ENCODE peak calls at places on chromosomes 3 and 15, in six cellular contexts. G is esophagus squamous epithelium; B is pancreas; S is cardiac muscle cell; I is CD4-positive, alpha-beta T cell; U is A549. M is an unnamed sample. For H3K9me3, the result is how much of the 10 kb centered on the place peaks cover.

GRCh38 chr3:159416854-159417253 is 571.8 kb upstream of the IL12A start:
- DNase-seq in B (no peak), U (no peak), G (no peak), S (peak), I (no peak), M (peak)

GRCh38 chr3:45793482-45794176 is 2.7 kb downstream of the SLC6A20 start:
- DNase-seq in S (no peak), U (peak), B (peak), G (no peak), I (no peak), M (no peak)

GRCh38 chr3:13569201-13569600 is 20.3 kb downstream of the FBLN2 start:
- DNase-seq in S (no peak), U (no peak), G (no peak), B (no peak), I (no peak), M (no peak)

GRCh38 chr3:184250167-184250828 is 826 bp downstream of the EEF1AKMT4 start:
- DNase-seq in G (peak), U (peak), S (peak), B (peak), I (peak), M (peak)

GRCh38 chr3:99867594-99868437 is 50.2 kb downstream of the CMSS1 start:
- DNase-seq in U (no peak), I (no peak), B (no peak), S (no peak), G (no peak), M (no peak)

GRCh38 chr15:69390575-69390974 is 23.6 kb upstream of the KIF23 start:
- DNase-seq in I (no peak), S (no peak), G (no peak), U (no peak), B (no peak), M (no peak)

GRCh38 chr15:66659384-66659783 is 42.7 kb upstream of the SMAD6 start:
- DNase-seq in U (no peak), I (no peak), G (no peak), B (no peak), S (no peak), M (no peak)

GRCh38 chr3:51522273-51522981 is 16.1 kb upstream of the RAD54L2 start:
- DNase-seq in B (no peak), S (no peak), I (no peak), G (no peak), U (no peak), M (no peak)

GRCh38 chr15:44584162-44584749 is 47.3 kb downstream of the EIF3J start:
- DNase-seq in B (peak), I (peak), G (no peak), U (peak), S (peak), M (no peak)

GRCh38 chr3:46669191-46669999 is 24.1 kb downstream of the ALS2CL start:
- DNase-seq in B (peak), I (no peak), S (no peak), U (no peak), G (no peak), M (no peak)

GRCh38 chr15:92677998-92678397 is 22.4 kb upstream of the FAM174B start:
- DNase-seq in U (no peak), B (no peak), G (no peak), I (no peak), S (no peak), M (no peak)

GRCh38 chr15:88073386-88073681 is 183.2 kb downstream of the NTRK3 start:
- DNase-seq in B (no peak), G (no peak), S (no peak), I (no peak), U (no peak), M (no peak)

GRCh38 chr3:25897019-25897418 is 107.1 kb downstream of the OXSM start:
- DNase-seq in U (peak), G (no peak), S (peak), I (no peak), B (no peak), M (no peak)

GRCh38 chr3:175103298-175103697 is 244.2 kb downstream of the NAALADL2 start:
- DNase-seq in G (no peak), U (no peak), B (no peak), S (no peak), I (no peak), M (no peak)

GRCh38 chr15:48112242-48112641 is 8.5 kb upstream of the SLC24A5 start:
- DNase-seq in B (no peak), I (no peak), G (no peak), S (peak), U (peak), M (no peak)

GRCh38 chr15:92915766-92916435 is 15.8 kb downstream of the CHD2 start:
- DNase-seq in I (no peak), B (no peak), S (no peak), U (no peak), G (no peak), M (no peak)

GRCh38 chr3:30664884-30665283 is 58.5 kb downstream of the TGFBR2 start:
- DNase-seq in U (no peak), G (no peak), B (no peak), I (no peak), S (no peak), M (no peak)

GRCh38 chr15:66706840-66707239 is 4.8 kb downstream of the SMAD6 start:
- DNase-seq in B (no peak), G (no peak), S (no peak), U (no peak), I (no peak), M (no peak)

GRCh38 chr15:55226127-55226526 is 29.4 kb upstream of the RSL24D1 start:
- DNase-seq in S (peak), B (no peak), U (no peak), G (no peak), I (no peak), M (no peak)

GRCh38 chr3:38545983-38546382 is 49.8 kb downstream of the EXOG start:
- DNase-seq in B (no peak), U (no peak), S (no peak), G (no peak), I (no peak), M (no peak)

GRCh38 chr15:89768071-89768500 is 8.0 kb upstream of the MESP2 start:
- DNase-seq in U (no peak), G (no peak), I (no peak), B (peak), S (no peak), M (no peak)

GRCh38 chr15:82850731-82851130 is 41.3 kb downstream of the WHAMM start:
- DNase-seq in S (no peak), I (no peak), U (no peak), G (no peak), B (no peak), M (no peak)

GRCh38 chr3:130700541-130700940 is 46.1 kb downstream of the PIK3R4 start:
- DNase-seq in U (no peak), I (no peak), G (no peak), B (peak), S (no peak), M (no peak)

GRCh38 chr3:152268501-152269422 is at the start of gene MBNL1:
- DNase-seq in U (peak), S (peak), I (peak), G (peak), B (peak), M (peak)

GRCh38 chr3:37574177-37574958 is 287.3 kb upstream of the CTDSPL start:
- DNase-seq in U (no peak), B (no peak), S (no peak), G (no peak), I (no peak), M (no peak)

GRCh38 chr3:126081618-126082333 is 2.1 kb downstream of the SLC41A3 start:
- DNase-seq in I (no peak), S (no peak), B (no peak), U (peak), G (no peak), M (no peak)

GRCh38 chr15:28923726-28924280 is 38.0 kb downstream of the APBA2 start:
- DNase-seq in G (no peak), B (no peak), S (no peak), I (no peak), U (no peak), M (no peak)

GRCh38 chr3:97009427-97010019 is 195.1 kb downstream of the EPHA6 start:
- DNase-seq in U (no peak), B (no peak), I (no peak), G (no peak), S (no peak), M (no peak)

GRCh38 chr3:139297588-139298311 is 46.1 kb upstream of the MRPS22 start:
- DNase-seq in G (no peak), B (no peak), S (no peak), U (no peak), I (no peak), M (no peak)

GRCh38 chr3:32501785-32502088 is 915 bp downstream of the CMTM6 start:
- DNase-seq in G (no peak), S (no peak), I (no peak), U (no peak), B (no peak), M (no peak)

GRCh38 chr3:18445421-18446066 is 20.4 kb upstream of the SATB1 start:
- DNase-seq in U (no peak), S (no peak), G (no peak), B (peak), I (peak), M (no peak)
- TF ChIP-seq CTCF in U (no peak), S (no peak), G (no peak), B (no peak), I (peak), M (no peak)

GRCh38 chr15:64156652-64157331 is 5.3 kb downstream of the SNX22 start:
- DNase-seq in B (no peak), S (no peak), I (no peak), G (no peak), U (no peak), M (no peak)

GRCh38 chr15:64157599-64158125 is 5.2 kb downstream of the PPIB start:
- DNase-seq in S (no peak), B (no peak), I (no peak), G (no peak), U (no peak), M (no peak)

GRCh38 chr15:64153480-64154367 is 2.2 kb downstream of the SNX22 start:
- DNase-seq in G (peak), B (peak), U (peak), S (peak), I (peak), M (peak)

GRCh38 chr15:64158363-64159134 is 4.3 kb downstream of the PPIB start:
- DNase-seq in G (no peak), I (no peak), B (no peak), U (no peak), S (peak), M (no peak)

GRCh38 chr15:64155802-64156651 is 4.5 kb downstream of the SNX22 start:
- DNase-seq in U (no peak), B (no peak), I (no peak), S (no peak), G (no peak), M (no peak)
- H3K27ac ChIP-seq in U (no peak), B (no peak), I (no peak), S (peak), G (no peak), M (no peak)

DNA sequence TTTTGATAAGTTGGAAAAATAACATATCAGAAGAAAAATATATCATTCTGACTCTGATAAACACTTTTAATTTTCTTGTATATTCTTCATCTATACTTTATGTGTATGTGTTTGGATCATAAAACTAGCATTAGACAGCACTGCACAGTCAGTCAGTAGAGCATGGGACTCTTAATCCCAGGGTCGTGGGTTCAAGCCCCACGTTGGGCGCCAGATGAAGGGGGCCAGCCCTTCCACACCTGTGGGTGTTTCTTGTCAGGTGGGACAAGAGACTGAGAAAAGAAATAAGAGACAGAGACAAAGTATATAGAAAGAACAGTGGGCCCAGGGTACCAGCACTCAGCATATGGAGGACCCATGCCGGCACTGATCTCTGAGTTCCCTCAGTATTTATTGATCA is 546.0 kb upstream of the NR2F2 start:
- DNase-seq in B (no peak), U (no peak), G (no peak), S (no peak), I (no peak), M (no peak)
- H3K9me3 ChIP-seq in B (under half), U (under half), G (under half), S (under half), I (under half), M (under half)

DNA sequence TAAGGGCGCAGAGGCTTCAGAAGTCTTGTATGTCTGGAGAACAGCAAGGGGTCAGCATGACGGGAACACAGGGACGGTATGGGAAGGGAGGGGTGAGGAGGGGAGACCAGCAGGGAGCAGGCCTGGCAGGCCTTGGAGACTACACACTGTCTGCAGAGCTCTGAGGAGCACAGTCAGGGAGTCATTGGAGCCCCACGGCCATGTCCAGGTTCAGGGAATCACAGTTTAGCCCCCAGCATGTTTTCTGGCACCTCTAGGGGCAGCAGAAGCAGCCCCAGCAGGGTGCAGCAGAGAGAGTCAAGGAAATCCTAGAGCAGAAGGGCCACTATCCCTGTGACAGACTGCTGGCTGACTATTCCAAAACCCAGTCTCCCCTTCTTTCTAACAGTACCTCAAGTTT is 3.2 kb downstream of the LAMP3 start:
- DNase-seq in G (no peak), U (no peak), S (no peak), I (no peak), B (no peak), M (no peak)
- TF ChIP-seq CTCF in G (no peak), U (no peak), S (peak), I (no peak), B (no peak), M (peak)

GRCh38 chr3:153596402-153596801 is 434.4 kb downstream of the RAP2B start:
- DNase-seq in I (no peak), B (no peak), U (no peak), S (no peak), G (no peak), M (no peak)

GRCh38 chr3:153601422-153601853 is 439.4 kb downstream of the RAP2B start:
- DNase-seq in S (no peak), G (no peak), B (no peak), U (no peak), I (no peak), M (no peak)

GRCh38 chr3:153602801-153603200 is 440.8 kb downstream of the RAP2B start:
- DNase-seq in U (no peak), G (no peak), S (no peak), I (no peak), B (no peak), M (no peak)

GRCh38 chr3:153595186-153595815 is 433.3 kb downstream of the RAP2B start:
- DNase-seq in U (peak), B (no peak), I (no peak), G (no peak), S (peak), M (peak)

DNA sequence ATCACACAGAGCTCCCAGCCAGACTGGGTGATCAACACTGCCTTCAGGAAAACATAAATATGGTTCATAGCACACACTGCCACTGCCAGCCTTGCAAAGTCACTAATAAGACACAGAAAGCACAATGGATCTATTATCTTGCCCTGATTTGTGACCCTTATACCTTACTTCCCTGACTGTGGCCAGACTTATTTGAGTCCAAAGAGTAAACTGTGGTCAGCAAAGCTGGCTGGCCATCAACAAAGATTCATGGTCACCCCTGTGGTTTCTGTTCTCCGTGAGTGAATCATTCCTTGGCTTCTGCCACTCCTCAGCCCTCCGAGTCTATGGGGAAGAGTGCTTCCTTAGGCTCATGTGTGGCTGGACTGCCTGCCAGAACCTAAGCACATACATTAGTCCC is 437.7 kb downstream of the RAP2B start:
- DNase-seq in G (no peak), S (no peak), U (peak), I (no peak), B (no peak), M (peak)
- H3K27ac ChIP-seq in G (no peak), S (no peak), U (no peak), I (no peak), B (no peak), M (no peak)

GRCh38 chr3:168168743-168169142 is 73.0 kb upstream of the GOLIM4 start:
- DNase-seq in U (no peak), G (no peak), B (no peak), S (no peak), I (no peak), M (no peak)
- H3K9me3 ChIP-seq in U (under half), G (under half), B (under half), S (under half), I (under half), M (under half)

M was measured in AG04450.